ENCODE peak calls at places on chromosomes 7 and 10, in ten cellular contexts. S is CD4-positive, alpha-beta T cell; Q is naive B cell; B is activated naive CD4-positive, alpha-beta T cell treated with anti-CD3 and anti-CD28 coated beads, Interleukin-2, amount 10 ng/mL, durations not matched to agents 7 days and 5 days; C is caudate nucleus; T is stimulated activated CD4-positive, alpha-beta T cell treated with anti-CD3 and anti-CD28 coated beads, Interleukin-1b, Interleukin-23, amount 100 ng/mL, for 24 hours; H is DMS 273 treated with DMSO at 0.1 percent for 48 hours; O is progenitor cell of endocrine pancreas; I is mucosa of gallbladder; X is AG09319. D is an unnamed sample.

GRCh38 chr10:122258136-122259074 is 12.7 kb upstream of the BTBD16 start:
- DNase-seq in S (no peak), Q (no peak), B (no peak), C (no peak), T (no peak), H (no peak), O (no peak), I (no peak), X (no peak), D (no peak)

GRCh38 chr10:15439381-15439837 is 68.3 kb upstream of the FAM171A1 start:
- DNase-seq in S (no peak), Q (no peak), B (no peak), C (no peak), T (no peak), H (no peak), O (no peak), I (peak; percentile 39), X (no peak), D (no peak)

GRCh38 chr10:60576130-60577069 is 186.7 kb upstream of the ANK3 start:
- DNase-seq in S (no peak), Q (no peak), B (no peak), C (no peak), T (no peak), H (no peak), O (no peak), I (no peak), X (no peak), D (no peak)

GRCh38 chr7:24178811-24179210 is 105.2 kb upstream of the NPY start:
- DNase-seq in S (no peak), Q (no peak), B (no peak), C (no peak), T (no peak), H (no peak), O (no peak), I (no peak), X (no peak), D (no peak)

GRCh38 chr7:73900286-73900685 is 39.3 kb downstream of the TMEM270 start:
- DNase-seq in S (no peak), Q (no peak), B (no peak), C (no peak), T (no peak), H (no peak), O (no peak), I (no peak), X (no peak), D (no peak)

GRCh38 chr10:12165036-12165435 is 30.7 kb downstream of the NUDT5 start:
- DNase-seq in S (no peak), Q (no peak), B (no peak), C (no peak), T (no peak), H (no peak), O (no peak), I (no peak), X (no peak), D (no peak)

GRCh38 chr7:120254845-120255244 is 18.1 kb upstream of the KCND2 start:
- DNase-seq in S (no peak), Q (no peak), B (no peak), C (no peak), T (no peak), H (no peak), O (no peak), I (no peak), X (no peak), D (no peak)

GRCh38 chr10:76649723-76650127 is 987.9 kb downstream of the KCNMA1 start:
- DNase-seq in S (no peak), Q (no peak), B (no peak), C (no peak), T (no peak), H (no peak), O (no peak), I (peak; percentile 64), X (peak; percentile 67), D (no peak)

GRCh38 chr10:69434169-69434568 is 17.1 kb upstream of the TSPAN15 start:
- DNase-seq in S (no peak), Q (no peak), B (no peak), C (no peak), T (no peak), H (no peak), O (no peak), I (no peak), X (no peak), D (no peak)

GRCh38 chr10:120459185-120459584 is 2.2 kb downstream of the PLPP4 start:
- DNase-seq in S (no peak), Q (no peak), B (no peak), C (no peak), T (no peak), H (no peak), O (no peak), I (no peak), X (no peak), D (no peak)

GRCh38 chr10:120824864-120825263 is 26.3 kb upstream of the WDR11 start:
- DNase-seq in S (no peak), Q (no peak), B (peak; percentile 37), C (no peak), T (no peak), H (no peak), O (no peak), I (no peak), X (no peak), D (no peak)

GRCh38 chr7:8014399-8014798 is 45.8 kb downstream of the GLCCI1 start:
- DNase-seq in S (no peak), Q (no peak), B (no peak), C (no peak), T (no peak), H (no peak), O (no peak), I (no peak), X (no peak), D (no peak)

GRCh38 chr10:5293691-5294550 is 70.8 kb upstream of the UCN3 start:
- DNase-seq in S (peak; percentile 48), Q (no peak), B (peak; percentile 88), C (no peak), T (peak; percentile 52), H (no peak), O (peak; percentile 69), I (peak; percentile 45), X (no peak), D (no peak)

GRCh38 chr7:140260767-140261486 is 84.1 kb upstream of the KDM7A start:
- DNase-seq in S (no peak), Q (no peak), B (no peak), C (no peak), T (no peak), H (no peak), O (no peak), I (no peak), X (no peak), D (no peak)

GRCh38 chr7:129144834-129145668 is 544 bp downstream of the TSPAN33 start:
- DNase-seq in S (peak; percentile 14), Q (peak; percentile 56), B (peak; percentile 45), C (no peak), T (no peak), H (no peak), O (no peak), I (no peak), X (no peak), D (no peak)

GRCh38 chr10:73991846-73992245 is 6.1 kb upstream of the VCL start:
- DNase-seq in S (peak; percentile 80), Q (peak; percentile 76), B (peak; percentile 92), C (no peak), T (peak; percentile 33), H (no peak), O (no peak), I (peak; percentile 35), X (no peak), D (no peak)

GRCh38 chr7:35036361-35037171 is 719 bp downstream of the DPY19L1 start:
- DNase-seq in S (peak; percentile 32), Q (peak; percentile 21), B (peak; percentile 63), C (peak; percentile 8), T (no peak), H (peak; percentile 44), O (peak; percentile 37), I (peak; percentile 51), X (peak; percentile 15), D (no peak)

GRCh38 chr10:84497978-84498377 is 169.6 kb downstream of the CCSER2 start:
- DNase-seq in S (no peak), Q (no peak), B (no peak), C (no peak), T (no peak), H (no peak), O (no peak), I (no peak), X (no peak), D (no peak)

GRCh38 chr7:41709621-41710020 is 6.7 kb upstream of the INHBA start:
- DNase-seq in S (no peak), Q (no peak), B (no peak), C (no peak), T (no peak), H (no peak), O (no peak), I (no peak), X (no peak), D (no peak)

GRCh38 chr10:46552526-46553237 is 3.8 kb downstream of the GPRIN2 start:
- DNase-seq in S (no peak), Q (no peak), B (peak; percentile 18), C (no peak), T (no peak), H (no peak), O (peak; percentile 7), I (no peak), X (no peak), D (no peak)

GRCh38 chr10:33274096-33274785 is 60.2 kb downstream of the NRP1 start:
- DNase-seq in S (no peak), Q (no peak), B (no peak), C (no peak), T (no peak), H (no peak), O (no peak), I (no peak), X (no peak), D (no peak)

GRCh38 chr10:93235686-93236085 is 162.0 kb downstream of the CYP26A1 start:
- DNase-seq in S (no peak), Q (no peak), B (no peak), C (no peak), T (no peak), H (no peak), O (no peak), I (peak; percentile 16), X (no peak), D (peak; percentile 12)